ENCODE peak calls at places on chromosomes 7 and 10, in six cellular contexts. U, K, H, Y, C and M are unnamed samples.
A peak's percentile ranks its signal among the peaks of the same experiment; 100 is the strongest.

GRCh38 chr10:90751107-90751997 is 106.5 kb downstream of the HTR7 start:
- DNase-seq in H (peak; percentile 58), C (peak; percentile 14), U (no peak), K (peak; percentile 45), Y (no peak), M (peak; percentile 52)

GRCh38 chr7:129950191-129950940 is 2.4 kb downstream of the UBE2H start:
- DNase-seq in K (no peak), H (peak; percentile 52), Y (no peak), C (no peak), U (peak; percentile 49), M (no peak)

GRCh38 chr10:17671307-17671706 is 27.4 kb downstream of the STAM start:
- DNase-seq in H (no peak), C (no peak), K (no peak), Y (no peak), U (no peak), M (peak; percentile 56)

GRCh38 chr7:55074008-55074499 is 55.2 kb downstream of the EGFR start:
- DNase-seq in U (no peak), H (peak; percentile 32), Y (peak; percentile 84), K (no peak), C (peak; percentile 32), M (no peak)

GRCh38 chr7:99438573-99439480 is at the start of the genes CPSF4 and PTCD1:
- DNase-seq in U (peak; percentile 93), Y (peak; percentile 96), K (peak; percentile 82), C (peak; percentile 95), H (peak; percentile 95), M (peak; percentile 97)

GRCh38 chr7:20238754-20239324 is 21.7 kb upstream of the MACC1 start:
- DNase-seq in Y (no peak), K (no peak), H (no peak), C (no peak), U (no peak), M (no peak)

GRCh38 chr7:75624134-75624832 is 114.5 kb downstream of the HIP1 start:
- DNase-seq in Y (no peak), C (no peak), U (peak; percentile 31), K (peak; percentile 43), H (no peak), M (peak; percentile 37)

GRCh38 chr7:151598045-151598444 is 78.3 kb upstream of the RHEB start:
- DNase-seq in Y (no peak), U (no peak), C (no peak), H (no peak), K (no peak), M (no peak)

GRCh38 chr7:26208040-26208439 is 6.5 kb downstream of the CBX3 start:
- DNase-seq in Y (no peak), H (no peak), K (no peak), U (no peak), C (no peak), M (no peak)

GRCh38 chr7:149495785-149496641 is 1.6 kb downstream of the ZNF746 start:
- DNase-seq in C (peak; percentile 50), K (peak; percentile 62), H (peak; percentile 69), Y (no peak), U (peak; percentile 85), M (peak; percentile 85)

GRCh38 chr7:121020243-121020642 is 31.7 kb downstream of the CPED1 start:
- DNase-seq in U (no peak), H (no peak), C (no peak), K (no peak), Y (no peak), M (no peak)

GRCh38 chr7:6258440-6259182 is 13.8 kb downstream of the CYTH3 start:
- DNase-seq in K (no peak), C (no peak), H (peak; percentile 61), U (no peak), Y (no peak), M (no peak)

GRCh38 chr10:130341325-130341724 is 205.1 kb downstream of the GLRX3 start:
- DNase-seq in K (no peak), U (no peak), Y (no peak), H (no peak), C (no peak), M (peak; percentile 60)

GRCh38 chr10:71336632-71337031 is 17.6 kb downstream of the SLC29A3 start:
- DNase-seq in K (no peak), C (no peak), U (no peak), H (no peak), Y (no peak), M (no peak)

GRCh38 chr7:157431951-157432540 is 95.2 kb downstream of the DNAJB6 start:
- DNase-seq in H (no peak), C (no peak), K (no peak), Y (peak; percentile 37), U (no peak), M (no peak)

GRCh38 chr7:90625562-90625961 is 29.4 kb downstream of the CDK14 start:
- DNase-seq in H (peak; percentile 58), U (peak; percentile 69), Y (no peak), C (no peak), K (peak; percentile 61), M (no peak)

GRCh38 chr7:100176096-100176835 is 915 bp downstream of the GPC2 start:
- DNase-seq in C (no peak), K (no peak), Y (no peak), U (no peak), H (no peak), M (no peak)

GRCh38 chr10:95543459-95543858 is 17.7 kb downstream of the SORBS1 start:
- DNase-seq in U (no peak), C (no peak), Y (no peak), H (no peak), K (no peak), M (no peak)

GRCh38 chr7:157476201-157476600 is 139.4 kb downstream of the DNAJB6 start:
- DNase-seq in H (no peak), C (no peak), K (no peak), Y (peak; percentile 20), U (no peak), M (no peak)

GRCh38 chr10:60463726-60464125 is 74.1 kb upstream of the ANK3 start:
- DNase-seq in U (no peak), C (no peak), Y (no peak), K (no peak), H (no peak), M (no peak)

GRCh38 chr7:35401217-35401879 is 147.4 kb upstream of the TBX20 start:
- DNase-seq in H (no peak), C (no peak), K (no peak), U (no peak), Y (no peak), M (no peak)

GRCh38 chr10:120465138-120465537 is 8.1 kb downstream of the PLPP4 start:
- DNase-seq in K (no peak), Y (no peak), H (no peak), U (no peak), C (no peak), M (no peak)

GRCh38 chr10:74852406-74852805 is 26.0 kb downstream of the KAT6B start:
- DNase-seq in K (no peak), Y (no peak), U (no peak), C (no peak), H (no peak), M (no peak)

GRCh38 chr10:97590082-97590747 is 694 bp downstream of the C10orf62 start:
- DNase-seq in U (no peak), K (no peak), H (no peak), C (no peak), Y (no peak), M (no peak)

DNA sequence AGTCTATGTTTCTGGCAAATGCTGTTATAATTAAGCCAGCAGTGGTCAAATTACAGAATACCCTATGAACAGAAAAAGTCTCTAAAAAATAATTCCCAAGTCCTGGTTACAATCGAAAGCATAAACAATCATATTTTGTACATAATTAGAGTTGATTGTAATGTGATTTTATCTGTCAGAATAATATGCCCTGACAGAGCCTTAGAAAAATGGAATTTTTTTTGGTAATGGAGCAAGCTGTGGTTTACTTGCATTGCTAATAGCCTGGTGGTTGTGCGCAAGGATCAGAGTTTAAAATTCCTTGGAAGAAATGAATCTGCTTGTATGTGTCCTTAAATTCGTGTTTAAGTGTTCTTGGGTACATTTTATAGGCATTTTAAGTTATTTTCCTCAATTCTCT is 702.7 kb upstream of the FZD8 start:
- DNase-seq in K (no peak), H (no peak), U (no peak), C (no peak), Y (no peak), M (no peak)
- H3K27me3 ChIP-seq in K (no peaks in the 10 kb centered on the region), H (no peaks in the 10 kb centered on the region), U (no peaks in the 10 kb centered on the region), C (no peaks in the 10 kb centered on the region), Y (no peaks in the 10 kb centered on the region), M (no peaks in the 10 kb centered on the region)

DNA sequence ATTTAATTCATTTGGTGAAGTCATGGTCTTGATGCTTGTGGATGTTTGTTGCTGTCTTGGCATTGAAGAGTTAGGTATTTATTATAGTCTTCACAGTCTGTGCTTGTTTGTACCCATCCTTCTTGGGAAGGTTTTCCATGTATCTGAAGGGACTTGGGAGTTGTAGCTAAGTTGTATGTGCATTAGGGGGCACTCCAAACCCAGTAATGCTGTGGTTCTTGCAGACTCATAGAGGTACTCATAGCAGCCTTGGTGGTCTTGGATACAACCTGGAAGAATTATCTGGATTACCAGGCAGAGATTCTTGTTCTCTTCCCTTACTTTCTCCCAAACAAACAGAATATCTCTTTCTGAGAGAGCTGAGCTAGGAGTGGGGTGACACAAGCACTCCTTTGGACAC is 93.2 kb downstream of the ADCYAP1R1 start:
- DNase-seq in K (no peak), H (no peak), U (no peak), Y (no peak), C (no peak), M (no peak)
- TF ChIP-seq CTCF in K (no peak), H (no peak), U (no peak), Y (no peak), C (no peak), M (no peak)

DNA sequence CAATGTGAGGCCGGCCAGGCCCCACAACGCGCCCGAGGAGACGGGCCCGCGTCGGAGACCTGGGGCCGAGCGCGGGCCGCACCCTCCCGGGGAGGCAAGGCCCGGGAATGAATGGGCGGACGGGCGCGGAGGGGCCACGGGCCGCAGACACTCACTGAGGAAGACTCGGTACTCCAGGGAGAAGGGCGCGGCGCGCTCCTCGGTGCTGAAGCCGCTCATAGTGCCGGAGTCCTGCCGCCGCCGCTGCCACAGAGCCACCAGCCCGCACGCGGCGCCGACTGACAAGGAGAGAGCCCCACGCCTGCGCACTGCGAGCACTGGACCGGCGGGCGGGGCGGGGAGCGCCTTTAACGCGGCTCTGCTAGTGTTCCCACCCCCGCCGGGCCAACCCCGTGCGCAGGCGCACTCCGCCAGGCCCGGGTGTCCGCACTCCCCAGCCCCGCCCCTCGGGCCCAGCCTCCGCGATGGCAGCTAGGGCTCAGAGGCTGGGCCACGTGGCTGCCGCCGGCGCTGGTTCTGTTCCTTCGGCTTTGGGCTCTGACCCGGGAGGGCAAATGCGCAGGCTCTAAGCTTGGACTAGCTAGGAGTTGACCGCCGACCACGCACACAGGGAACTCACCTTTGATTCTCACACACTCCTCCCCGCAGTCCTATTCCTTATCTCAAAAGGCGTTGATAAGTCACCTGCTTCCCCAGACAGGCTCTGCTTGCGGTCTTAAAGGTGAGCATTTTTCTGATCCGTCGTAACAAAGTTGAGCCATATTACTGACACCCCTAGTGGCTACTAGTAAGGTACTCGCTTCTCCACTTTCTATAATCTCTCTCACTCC is at the start of gene PPA1:
- DNase-seq in K (peak; percentile 94), H (peak; percentile 96), C (peak; percentile 97), Y (peak; percentile 99), U (peak; percentile 96), M (peak; percentile 98)
- TF ChIP-seq POLR2A in K (peak; percentile 92), H (peak; percentile 95), C (peak; percentile 95), Y (peak; percentile 93), U (peak; percentile 90), M (peak; percentile 80)

DNA sequence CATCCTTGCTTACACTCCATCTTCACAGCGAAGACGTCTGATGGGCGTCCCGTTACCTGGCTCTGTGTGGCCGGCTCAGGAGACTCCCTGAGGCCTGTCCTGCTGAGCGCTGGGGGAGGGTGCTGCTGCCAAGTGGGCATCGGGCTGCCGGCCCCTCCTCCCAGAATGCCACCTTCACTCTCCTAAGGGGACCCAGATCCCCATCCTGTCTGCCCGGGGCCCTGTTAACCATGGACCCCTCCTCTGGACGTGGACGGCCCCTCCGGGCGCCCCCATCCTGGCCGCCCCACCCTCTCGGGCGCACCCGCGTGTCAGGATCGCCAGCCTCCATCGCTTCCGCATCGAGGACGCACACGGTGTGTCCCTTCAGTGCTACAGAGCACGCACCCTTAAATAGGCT is 7.3 kb upstream of the FOXL3 start:
- DNase-seq in U (no peak), Y (peak; percentile 20), K (no peak), C (no peak), H (no peak), M (no peak)
- H3K27me3 ChIP-seq in U (no peaks in the 10 kb centered on the region), Y (no peaks in the 10 kb centered on the region), K (no peaks in the 10 kb centered on the region), C (peaks cover 6% of the 10 kb centered on the region), H (no peaks in the 10 kb centered on the region), M (no peaks in the 10 kb centered on the region)